ENCODE peak calls at places on chromosomes 12 and 14, in six cellular contexts. Y, A, L, I, P and F are unnamed samples. For H3K36me3, the result is how much of the 10 kb centered on the place peaks cover.

GRCh38 chr12:49529409-49529808 is 9.4 kb upstream of the KCNH3 start:
- DNase-seq in Y (no peak), A (no peak), L (no peak), I (no peak), P (no peak), F (no peak)

GRCh38 chr12:33093534-33093933 is 197.0 kb upstream of the PKP2 start:
- DNase-seq in Y (no peak), A (no peak), L (no peak), I (no peak), P (no peak), F (no peak)

GRCh38 chr12:94078138-94078723 is 70.1 kb upstream of the PLXNC1 start:
- DNase-seq in Y (no peak), A (no peak), L (no peak), I (no peak), P (no peak), F (no peak)

GRCh38 chr12:77401062-77401461 is 335.7 kb upstream of the E2F7 start:
- DNase-seq in Y (no peak), A (no peak), L (no peak), I (no peak), P (no peak), F (no peak)

GRCh38 chr14:55579724-55580400 is at the start of gene KTN1:
- DNase-seq in Y (peak), A (peak), L (peak), I (peak), P (peak), F (peak)

GRCh38 chr14:90491868-90492560 is 95.2 kb downstream of the CALM1 start:
- DNase-seq in Y (no peak), A (peak), L (no peak), I (no peak), P (no peak), F (no peak)

GRCh38 chr12:121839106-121839992 is 19.3 kb downstream of the HPD start:
- DNase-seq in Y (peak), A (peak), L (peak), I (peak), P (peak), F (peak)

GRCh38 chr12:76872415-76872814 is 6.4 kb downstream of the CSRP2 start:
- DNase-seq in Y (no peak), A (no peak), L (no peak), I (no peak), P (no peak), F (no peak)

GRCh38 chr12:62438098-62438692 is 28.4 kb upstream of the MON2 start:
- DNase-seq in Y (peak), A (peak), L (peak), I (peak), P (no peak), F (peak)

GRCh38 chr12:68673788-68674187 is 13.0 kb upstream of the NUP107 start:
- DNase-seq in Y (no peak), A (no peak), L (no peak), I (no peak), P (no peak), F (no peak)

GRCh38 chr12:6341439-6342139 is at the start of gene TNFRSF1A:
- DNase-seq in Y (peak), A (peak), L (no peak), I (peak), P (peak), F (peak)

GRCh38 chr14:88630565-88630964 is 67.7 kb downstream of the ZC3H14 start:
- DNase-seq in Y (no peak), A (peak), L (no peak), I (no peak), P (no peak), F (no peak)

GRCh38 chr12:5546616-5547015 is 114.7 kb downstream of the NTF3 start:
- DNase-seq in Y (no peak), A (no peak), L (no peak), I (no peak), P (no peak), F (no peak)

GRCh38 chr12:71710276-71711125 is 24.6 kb downstream of the TMEM19 start:
- DNase-seq in Y (no peak), A (peak), L (peak), I (no peak), P (peak), F (no peak)

GRCh38 chr12:17489452-17489851 is 600.5 kb downstream of the RERGL start:
- DNase-seq in Y (no peak), A (no peak), L (no peak), I (no peak), P (no peak), F (no peak)

GRCh38 chr12:124720687-124721500 is 142.8 kb downstream of the SCARB1 start:
- DNase-seq in Y (peak), A (peak), L (no peak), I (peak), P (no peak), F (peak)

GRCh38 chr12:66048843-66049537 is 81.6 kb downstream of the LLPH start:
- DNase-seq in Y (no peak), A (peak), L (no peak), I (no peak), P (peak), F (no peak)

GRCh38 chr12:19937161-19937560 is 431.2 kb upstream of the PDE3A start:
- DNase-seq in Y (no peak), A (no peak), L (no peak), I (no peak), P (no peak), F (no peak)

GRCh38 chr12:71754461-71755145 is at the start of gene RAB21:
- DNase-seq in Y (peak), A (peak), L (peak), I (peak), P (peak), F (peak)

GRCh38 chr14:32201816-32202467 is at the start of gene RNU6-7:
- DNase-seq in Y (peak), A (peak), L (no peak), I (peak), P (peak), F (peak)

GRCh38 chr12:8045952-8046944 is 13.7 kb downstream of the FOXJ2 start:
- DNase-seq in Y (peak), A (peak), L (no peak), I (peak), P (peak), F (peak)
- TF ChIP-seq CTCF in Y (peak), A (peak), L (peak), I (peak), P (peak), F (peak)

GRCh38 chr14:35391388-35391710 is 13.2 kb downstream of the NFKBIA start:
- DNase-seq in Y (no peak), A (no peak), L (no peak), I (no peak), P (no peak), F (no peak)
- H3K36me3 ChIP-seq in Y (under half), A (under half), L (under half), I (under half), P (under half), F (under half)

DNA sequence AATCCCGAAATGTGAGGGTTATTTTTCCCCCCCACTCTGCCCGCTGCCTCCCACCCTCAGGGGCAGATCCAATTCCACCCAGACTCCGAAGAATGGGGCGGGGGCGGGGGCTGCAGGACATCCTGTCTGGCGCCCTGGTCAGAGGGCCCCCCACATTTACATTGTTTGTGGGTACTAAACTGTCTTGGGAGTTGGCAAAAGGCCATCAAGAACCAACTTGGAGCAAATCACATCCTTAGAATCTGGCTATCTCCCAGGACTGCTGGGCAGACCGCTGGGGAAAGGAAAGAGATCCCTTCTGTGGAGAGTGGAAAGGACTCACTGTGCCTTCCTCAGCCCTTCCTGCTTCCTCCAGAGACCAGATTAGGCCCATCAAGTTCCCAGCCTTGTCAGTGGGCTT is 2.4 kb downstream of the EMP1 start:
- DNase-seq in Y (no peak), A (peak), L (no peak), I (no peak), P (no peak), F (no peak)
- H3K27ac ChIP-seq in Y (peak), A (no peak), L (no peak), I (peak), P (peak), F (no peak)

GRCh38 chr12:24948816-24949722 is at the start of gene BCAT1:
- DNase-seq in Y (peak), A (peak), L (no peak), I (peak), P (no peak), F (peak)
- TF ChIP-seq CTCF in Y (no peak), A (peak), L (no peak), I (peak), P (no peak), F (no peak)

GRCh38 chr12:42633594-42633993 is 44.0 kb upstream of the PRICKLE1 start:
- DNase-seq in Y (no peak), A (no peak), L (no peak), I (no peak), P (no peak), F (no peak)

GRCh38 chr12:42636993-42637392 is 47.4 kb upstream of the PRICKLE1 start:
- DNase-seq in Y (no peak), A (no peak), L (no peak), I (no peak), P (no peak), F (no peak)

GRCh38 chr12:42641231-42641630 is 51.7 kb upstream of the PRICKLE1 start:
- DNase-seq in Y (no peak), A (peak), L (no peak), I (no peak), P (no peak), F (no peak)

GRCh38 chr12:42638697-42639096 is 49.2 kb upstream of the PRICKLE1 start:
- DNase-seq in Y (no peak), A (no peak), L (no peak), I (no peak), P (no peak), F (no peak)

DNA sequence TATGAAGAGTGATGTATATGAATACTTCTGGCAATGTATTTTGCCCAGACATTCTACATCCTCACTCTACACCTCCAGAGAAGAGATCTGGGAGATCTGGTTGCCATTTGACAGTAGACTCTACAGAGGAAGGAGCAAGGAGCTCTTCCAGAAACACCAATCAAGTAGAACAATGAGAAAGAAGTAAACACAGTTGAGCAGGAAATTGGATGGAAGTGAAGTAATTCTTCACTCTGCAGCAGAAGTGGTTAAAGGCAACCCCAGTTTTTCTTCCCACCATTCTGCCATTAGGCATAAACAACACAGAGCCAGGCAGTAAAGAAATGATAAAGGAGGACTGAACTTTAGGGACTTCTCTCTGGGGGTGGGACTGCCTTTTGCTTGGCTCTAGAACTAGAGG is 48.5 kb upstream of the PRICKLE1 start:
- DNase-seq in Y (no peak), A (no peak), L (no peak), I (no peak), P (no peak), F (no peak)
- H3K36me3 ChIP-seq in Y (under half), A (under half), L (under half), I (under half), P (under half), F (under half)

GRCh38 chr12:10366875-10367274 is 23.0 kb downstream of the KLRK1 start:
- DNase-seq in Y (no peak), A (peak), L (no peak), I (no peak), P (no peak), F (no peak)
- H3K27ac ChIP-seq in Y (peak), A (no peak), L (peak), I (peak), P (no peak), F (peak)